ENCODE peak calls at places on chromosomes 4 and X, in ten cellular contexts. A, D, P, M, Y, U, G, E, Z and J are unnamed samples.
A peak's percentile ranks its signal among the peaks of the same experiment; 100 is the strongest.

GRCh38 chr4:72970756-72971155 is 98.8 kb downstream of the COX18 start:
- DNase-seq in M (no peak), Z (no peak), U (no peak), E (no peak), D (no peak), G (no peak), Y (no peak), P (no peak), A (no peak), J (no peak)

GRCh38 chr4:55545133-55545532 is 1.6 kb downstream of the CLOCK start:
- DNase-seq in P (peak; percentile 44), G (peak; percentile 54), E (no peak), Y (no peak), D (no peak), M (no peak), Z (peak; percentile 37), A (no peak), U (no peak), J (no peak)

GRCh38 chr4:1285790-1286553 is 3.7 kb upstream of the MAEA start:
- DNase-seq in M (no peak), Z (no peak), U (no peak), E (no peak), D (peak; percentile 95), Y (no peak), A (peak; percentile 71), G (peak; percentile 42), P (no peak), J (no peak)

GRCh38 chr4:6480532-6481088 is 8.2 kb upstream of the PPP2R2C start:
- DNase-seq in E (no peak), M (no peak), Y (no peak), Z (no peak), D (peak; percentile 17), P (no peak), G (no peak), A (no peak), U (no peak), J (no peak)

GRCh38 chr4:16083217-16084191 is at the start of gene PROM1:
- DNase-seq in E (peak; percentile 35), M (no peak), G (peak; percentile 83), Y (no peak), A (peak; percentile 30), P (no peak), Z (peak; percentile 19), D (peak; percentile 85), U (peak; percentile 59), J (no peak)

GRCh38 chr4:2334826-2335728 is 73.2 kb upstream of the MXD4 start:
- DNase-seq in D (peak; percentile 36), G (no peak), P (no peak), U (no peak), A (no peak), M (no peak), Z (no peak), Y (no peak), E (peak; percentile 6), J (no peak)

GRCh38 chrX:39427492-39428289 is 626.4 kb downstream of the MID1IP1 start:
- DNase-seq in Z (peak; percentile 8), D (no peak), Y (no peak), G (no peak), U (no peak), M (no peak), E (peak; percentile 53), A (peak; percentile 66), P (peak; percentile 30), J (no peak)

GRCh38 chr4:26223160-26223559 is 97.7 kb upstream of the RBPJ start:
- DNase-seq in Y (no peak), D (no peak), G (no peak), Z (no peak), M (no peak), E (no peak), P (no peak), U (no peak), A (no peak), J (no peak)

GRCh38 chrX:115067812-115068211 is 50.4 kb upstream of the IL13RA2 start:
- DNase-seq in E (no peak), U (no peak), G (no peak), Z (peak; percentile 67), P (no peak), M (no peak), Y (no peak), A (no peak), D (no peak), J (no peak)

GRCh38 chr4:151291485-151291884 is 14.5 kb downstream of the PRSS48 start:
- DNase-seq in U (no peak), Z (no peak), G (no peak), Y (no peak), D (no peak), A (no peak), E (no peak), M (no peak), P (no peak), J (no peak)

GRCh38 chr4:188139141-188139540 is at the start of gene TRIML1:
- DNase-seq in E (no peak), A (no peak), D (no peak), U (no peak), M (no peak), Z (no peak), P (no peak), G (no peak), Y (no peak), J (no peak)

GRCh38 chr4:46505131-46505530 is 115.2 kb upstream of the GABRA2 start:
- DNase-seq in G (no peak), P (no peak), E (no peak), U (no peak), Y (no peak), A (no peak), D (no peak), Z (no peak), M (no peak), J (no peak)

GRCh38 chr4:76301068-76301774 is 5.3 kb upstream of the STBD1 start:
- DNase-seq in D (no peak), G (no peak), E (peak; percentile 73), P (no peak), Y (peak; percentile 8), M (no peak), U (no peak), A (peak; percentile 51), Z (peak; percentile 86), J (no peak)

GRCh38 chrX:94854251-94854650 is 1180.2 kb downstream of the FAM133A start:
- DNase-seq in E (no peak), U (no peak), Z (no peak), Y (no peak), D (no peak), P (no peak), G (no peak), A (no peak), M (no peak), J (no peak)

GRCh38 chrX:38694394-38694793 is 106.9 kb upstream of the MID1IP1 start:
- DNase-seq in P (no peak), D (no peak), G (no peak), E (no peak), M (no peak), A (no peak), U (no peak), Z (no peak), Y (no peak), J (no peak)

GRCh38 chr4:186932196-186932595 is 208.5 kb upstream of the FAT1 start:
- DNase-seq in P (no peak), U (no peak), M (no peak), Y (no peak), G (no peak), Z (no peak), E (no peak), D (no peak), A (no peak), J (no peak)

GRCh38 chr4:63708661-63709060 is 700.6 kb downstream of the TECRL start:
- DNase-seq in E (no peak), G (no peak), Z (no peak), A (no peak), Y (no peak), D (no peak), M (no peak), U (no peak), P (no peak), J (no peak)

GRCh38 chr4:88522702-88523324 is 763 bp downstream of the PYURF start:
- DNase-seq in P (peak; percentile 54), M (no peak), Z (peak; percentile 70), D (peak; percentile 69), Y (no peak), U (peak; percentile 71), G (peak; percentile 68), E (peak; percentile 44), A (peak; percentile 55), J (no peak)

GRCh38 chr4:31360786-31361185 is 640.6 kb downstream of the PCDH7 start:
- DNase-seq in Y (no peak), E (peak; percentile 13), G (no peak), Z (peak; percentile 97), P (peak; percentile 57), A (no peak), D (no peak), M (no peak), U (no peak), J (no peak)

GRCh38 chrX:13087322-13088154 is 43.1 kb upstream of the FAM9C start:
- DNase-seq in Y (no peak), E (no peak), A (peak; percentile 70), G (no peak), U (no peak), D (no peak), M (no peak), P (peak; percentile 52), Z (no peak), J (peak; percentile 69)

GRCh38 chrX:38805294-38806053 is 4.2 kb downstream of the MID1IP1 start:
- DNase-seq in E (peak; percentile 71), A (peak; percentile 74), U (peak; percentile 88), G (peak; percentile 73), Y (peak; percentile 30), Z (peak; percentile 90), D (peak; percentile 53), M (peak; percentile 16), P (peak; percentile 72), J (peak; percentile 47)

GRCh38 chrX:51893931-51894696 is 691 bp downstream of the MAGED1 start:
- DNase-seq in Z (peak; percentile 39), E (no peak), A (peak; percentile 44), Y (no peak), D (peak; percentile 67), P (peak; percentile 16), M (peak; percentile 8), G (peak; percentile 68), U (peak; percentile 53), J (no peak)

GRCh38 chr4:126123933-126124332 is 809.2 kb downstream of the FAT4 start:
- DNase-seq in M (no peak), Y (no peak), Z (peak; percentile 65), D (no peak), E (no peak), G (no peak), P (no peak), A (no peak), U (no peak), J (no peak)

GRCh38 chr4:84915396-84915780 is 51.1 kb downstream of the WDFY3 start:
- DNase-seq in U (no peak), Z (peak; percentile 34), M (no peak), G (no peak), D (no peak), E (no peak), P (peak; percentile 21), A (no peak), Y (no peak), J (no peak)

GRCh38 chrX:331772-332495 is 13.3 kb upstream of the GTPBP6 start:
- DNase-seq in M (no peak), P (no peak), Z (no peak), E (no peak), U (peak; percentile 56), A (no peak), D (no peak), G (no peak), Y (no peak), J (no peak)

GRCh38 chr4:129446074-129446473 is 350.1 kb downstream of the C4orf33 start:
- DNase-seq in E (no peak), M (no peak), P (no peak), D (peak; percentile 68), U (no peak), G (peak; percentile 62), Y (no peak), Z (peak; percentile 29), A (no peak), J (no peak)

GRCh38 chr4:5812506-5813229 is 80.2 kb downstream of the CRMP1 start:
- DNase-seq in U (no peak), Y (peak; percentile 71), G (peak; percentile 83), E (peak; percentile 88), A (no peak), D (peak; percentile 74), Z (peak; percentile 88), M (no peak), P (peak; percentile 36), J (no peak)

GRCh38 chr4:96355414-96355813 is 515.5 kb downstream of the PDHA2 start:
- DNase-seq in A (no peak), Y (no peak), G (no peak), D (no peak), P (no peak), M (no peak), E (no peak), U (no peak), Z (no peak), J (no peak)